ENCODE peak calls at places on chromosomes 6 and 20, in eight cellular contexts. U is heart left ventricle, J is A673, L is mesothelial cell of epicardium, R is hepatocyte, Y is colonic mucosa, G is brain microvascular endothelial cell, A is dorsolateral prefrontal cortex. N is an unnamed sample.
A peak's percentile ranks its signal among the peaks of the same experiment; 100 is the strongest.

GRCh38 chr6:4446982-4447381 is 311.6 kb upstream of the ECI2 start:
- DNase-seq in U (peak; percentile 35), J (no peak), L (no peak), R (no peak), Y (no peak), G (peak; percentile 82), A (no peak), N (peak; percentile 35)

GRCh38 chr6:34025112-34025807 is 120.6 kb downstream of the GRM4 start:
- DNase-seq in U (no peak), J (peak; percentile 39), L (no peak), R (no peak), Y (no peak), G (no peak), A (no peak), N (no peak)

GRCh38 chr6:168737481-168737880 is 296.5 kb downstream of the SMOC2 start:
- DNase-seq in U (no peak), J (peak; percentile 23), L (no peak), R (no peak), Y (no peak), G (no peak), A (no peak), N (no peak)

GRCh38 chr6:151010111-151010510 is 144.6 kb downstream of the MTHFD1L start:
- DNase-seq in U (no peak), J (no peak), L (no peak), R (no peak), Y (no peak), G (no peak), A (no peak), N (no peak)

GRCh38 chr6:105021399-105021798 is 64.5 kb downstream of the LIN28B start:
- DNase-seq in U (no peak), J (no peak), L (no peak), R (no peak), Y (no peak), G (no peak), A (no peak), N (no peak)

GRCh38 chr6:159701413-159701999 is 8.5 kb upstream of the SOD2 start:
- DNase-seq in U (peak; percentile 49), J (no peak), L (no peak), R (peak; percentile 39), Y (no peak), G (peak; percentile 37), A (no peak), N (peak; percentile 84)

GRCh38 chr6:138297761-138298298 is 79.5 kb upstream of the PBOV1 start:
- DNase-seq in U (no peak), J (peak; percentile 33), L (no peak), R (no peak), Y (no peak), G (no peak), A (no peak), N (no peak)

GRCh38 chr6:150897400-150897943 is 32.0 kb downstream of the MTHFD1L start:
- DNase-seq in U (no peak), J (no peak), L (no peak), R (no peak), Y (no peak), G (no peak), A (no peak), N (no peak)

GRCh38 chr6:47437592-47437991 is 40.0 kb upstream of the CD2AP start:
- DNase-seq in U (no peak), J (no peak), L (no peak), R (no peak), Y (no peak), G (no peak), A (no peak), N (no peak)

GRCh38 chr6:33744001-33744848 is 2.5 kb downstream of the IP6K3 start:
- DNase-seq in U (peak; percentile 69), J (peak; percentile 85), L (peak; percentile 84), R (peak; percentile 82), Y (peak; percentile 85), G (peak; percentile 57), A (peak; percentile 81), N (peak; percentile 29)

GRCh38 chr6:147506704-147507114 is 1.8 kb upstream of the SAMD5 start:
- DNase-seq in U (peak; percentile 72), J (peak; percentile 83), L (peak; percentile 84), R (peak; percentile 82), Y (peak; percentile 87), G (peak; percentile 49), A (peak; percentile 73), N (no peak)

GRCh38 chr20:24318569-24319352 is 150.7 kb upstream of the SYNDIG1 start:
- DNase-seq in U (no peak), J (no peak), L (no peak), R (no peak), Y (no peak), G (no peak), A (no peak), N (no peak)

GRCh38 chr20:59148713-59149493 is 14.7 kb upstream of the ZNF831 start:
- DNase-seq in U (no peak), J (peak; percentile 53), L (no peak), R (no peak), Y (no peak), G (no peak), A (no peak), N (no peak)

GRCh38 chr6:20952605-20953004 is 418.3 kb downstream of the CDKAL1 start:
- DNase-seq in U (no peak), J (peak; percentile 46), L (no peak), R (peak; percentile 12), Y (no peak), G (peak; percentile 60), A (peak; percentile 24), N (peak; percentile 24)

GRCh38 chr20:58406422-58407001 is 17.5 kb downstream of the VAPB start:
- DNase-seq in U (no peak), J (peak; percentile 53), L (no peak), R (no peak), Y (no peak), G (no peak), A (no peak), N (no peak)

GRCh38 chr6:343960-344815 is 47.4 kb upstream of the IRF4 start:
- DNase-seq in U (peak; percentile 54), J (no peak), L (no peak), R (no peak), Y (no peak), G (no peak), A (no peak), N (no peak)

GRCh38 chr6:33914519-33915120 is 110.8 kb upstream of the MLN start:
- DNase-seq in U (no peak), J (peak; percentile 10), L (no peak), R (no peak), Y (no peak), G (no peak), A (peak; percentile 34), N (no peak)

GRCh38 chr6:37168809-37169457 is 1.0 kb upstream of the PIM1 start:
- DNase-seq in U (no peak), J (no peak), L (no peak), R (no peak), Y (no peak), G (no peak), A (peak; percentile 39), N (no peak)

GRCh38 chr6:170188571-170189001 is 102.3 kb downstream of the DLL1 start:
- DNase-seq in U (no peak), J (no peak), L (peak; percentile 28), R (no peak), Y (peak; percentile 4), G (no peak), A (no peak), N (no peak)

GRCh38 chr6:43943781-43944250 is 173.8 kb downstream of the VEGFA start:
- DNase-seq in U (no peak), J (no peak), L (no peak), R (no peak), Y (no peak), G (no peak), A (no peak), N (no peak)
- TF ChIP-seq CTCF in U (no peak), J (no peak), L (no peak), R (no peak), Y (no peak), G (no peak), A (no peak), N (no peak)

DNA sequence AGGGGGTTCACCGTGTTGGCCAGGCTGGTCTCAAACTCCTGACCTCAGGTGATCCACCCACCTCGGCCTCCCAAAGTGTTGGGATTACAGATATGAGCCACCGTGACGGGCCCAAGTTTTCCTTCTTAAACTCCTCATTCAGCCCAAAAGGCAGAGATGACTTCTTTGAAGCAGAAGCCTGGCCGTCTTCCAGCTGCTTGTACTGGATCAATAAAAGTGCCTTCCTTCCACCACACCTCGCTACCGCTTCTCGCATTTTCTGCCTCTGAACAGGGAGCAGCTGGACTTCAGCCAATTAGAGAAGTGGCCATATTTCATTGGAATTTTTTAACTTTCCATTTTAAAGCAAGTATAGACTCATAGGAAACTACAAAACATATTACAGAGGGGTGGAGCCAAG is 241.1 kb downstream of the PREX1 start:
- DNase-seq in U (no peak), J (no peak), L (no peak), R (no peak), Y (peak; percentile 75), G (no peak), A (no peak), N (no peak)
- TF ChIP-seq CTCF in U (no peak), J (no peak), L (no peak), R (no peak), Y (no peak), G (no peak), A (no peak), N (no peak)

GRCh38 chr6:135680964-135681913 is 170.3 kb upstream of the PDE7B start:
- DNase-seq in U (no peak), J (no peak), L (no peak), R (no peak), Y (no peak), G (no peak), A (no peak), N (no peak)

GRCh38 chr6:135673671-135674309 is 176.2 kb upstream of the AHI1 start:
- DNase-seq in U (no peak), J (no peak), L (no peak), R (no peak), Y (no peak), G (peak; percentile 35), A (no peak), N (peak; percentile 18)

GRCh38 chr6:135672256-135672655 is 174.7 kb upstream of the AHI1 start:
- DNase-seq in U (no peak), J (no peak), L (no peak), R (no peak), Y (no peak), G (no peak), A (no peak), N (no peak)

GRCh38 chr6:135675026-135675425 is 176.5 kb upstream of the PDE7B start:
- DNase-seq in U (no peak), J (no peak), L (no peak), R (no peak), Y (no peak), G (no peak), A (no peak), N (no peak)

DNA sequence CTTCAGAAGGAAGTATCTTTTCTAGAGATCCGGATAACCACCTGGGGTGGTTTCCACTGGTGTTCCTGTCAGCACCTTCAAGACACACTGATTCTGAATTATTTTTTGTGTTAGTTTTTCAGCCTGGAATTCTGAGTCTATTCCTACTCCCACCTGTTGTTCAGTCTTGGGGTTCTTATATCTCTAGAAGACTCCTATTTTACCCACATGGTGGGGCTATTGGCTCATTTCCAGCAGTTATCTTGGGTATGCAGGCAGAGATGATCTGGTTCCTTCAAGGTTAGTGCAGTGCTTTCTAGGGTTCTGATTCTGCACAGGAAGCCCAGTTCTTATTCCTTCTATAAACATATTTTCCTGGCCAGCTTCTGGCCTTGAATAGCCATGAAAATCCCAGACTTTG is 175.6 kb upstream of the PDE7B start:
- DNase-seq in U (no peak), J (peak; percentile 74), L (no peak), R (peak; percentile 80), Y (no peak), G (peak; percentile 60), A (no peak), N (no peak)
- TF ChIP-seq CTCF in U (peak; percentile 25), J (peak; percentile 55), L (no peak), R (peak; percentile 54), Y (no peak), G (peak; percentile 47), A (no peak), N (no peak)

GRCh38 chr20:51014797-51015722 is 7.8 kb downstream of the KCNG1 start:
- DNase-seq in U (no peak), J (peak; percentile 75), L (peak; percentile 80), R (peak; percentile 80), Y (peak; percentile 65), G (peak; percentile 62), A (peak; percentile 59), N (no peak)
- TF ChIP-seq CTCF in U (peak; percentile 62), J (peak; percentile 91), L (peak; percentile 77), R (peak; percentile 65), Y (peak; percentile 55), G (peak; percentile 92), A (peak; percentile 58), N (peak; percentile 90)

N was measured in AG09309.